ENCODE peak calls at places on chromosomes 4 and X, in five cellular contexts. C is sciatic nerve; G is foreskin fibroblast; Z is NCI-H446; L is activated CD4-positive, alpha-beta T cell treated with anti-CD3 and anti-CD28 coated beads, Interleukin-2, amount 50 U/mL, for 1 hour. X is an unnamed sample.

GRCh38 chr4:115110191-115111166 is 2.9 kb downstream of the NDST4 start:
- DNase-seq in C (no peak), G (no peak), Z (peak), L (no peak), X (no peak)

GRCh38 chr4:135238940-135239339 is 1037.4 kb upstream of the PABPC4L start:
- DNase-seq in C (no peak), G (no peak), Z (no peak), L (no peak), X (no peak)

GRCh38 chr4:112633477-112634235 is 3.1 kb downstream of the ZGRF1 start:
- DNase-seq in C (no peak), G (peak), Z (peak), L (no peak), X (peak)

GRCh38 chr4:47551682-47552081 is 66.6 kb downstream of the ATP10D start:
- DNase-seq in C (no peak), G (no peak), Z (no peak), L (no peak), X (no peak)

GRCh38 chrX:12798601-12799000 is 7.4 kb downstream of the PRPS2 start:
- DNase-seq in C (no peak), G (no peak), Z (no peak), L (no peak), X (no peak)

GRCh38 chr4:89837385-89837995 is 529 bp upstream of the SNCA start:
- DNase-seq in C (peak), G (peak), Z (peak), L (peak), X (peak)

GRCh38 chr4:181830404-181831035 is 412.7 kb upstream of the TENM3 start:
- DNase-seq in C (no peak), G (no peak), Z (no peak), L (no peak), X (no peak)

GRCh38 chr4:88697588-88698329 is at the start of gene NAP1L5:
- DNase-seq in C (peak), G (peak), Z (no peak), L (peak), X (peak)

GRCh38 chrX:13029341-13029740 is 15.1 kb downstream of the FAM9C start:
- DNase-seq in C (peak), G (no peak), Z (peak), L (no peak), X (no peak)

GRCh38 chr4:62191446-62191845 is 991.3 kb downstream of the ADGRL3 start:
- DNase-seq in C (no peak), G (no peak), Z (no peak), L (no peak), X (no peak)

GRCh38 chrX:33014086-33014485 is 197.3 kb downstream of the DMD start:
- DNase-seq in C (no peak), G (no peak), Z (no peak), L (no peak), X (no peak)

GRCh38 chr4:149050840-149051239 is 608.6 kb upstream of the NR3C2 start:
- DNase-seq in C (no peak), G (no peak), Z (no peak), L (no peak), X (no peak)

GRCh38 chrX:97416461-97416860 is 532.8 kb downstream of the RPA4 start:
- DNase-seq in C (no peak), G (no peak), Z (no peak), L (no peak), X (no peak)

GRCh38 chr4:177393236-177393635 is 49.0 kb downstream of the AGA start:
- DNase-seq in C (no peak), G (no peak), Z (no peak), L (no peak), X (no peak)

GRCh38 chr4:29046166-29046565 is 1674.0 kb upstream of the PCDH7 start:
- DNase-seq in C (no peak), G (no peak), Z (no peak), L (no peak), X (no peak)

GRCh38 chr4:74738756-74739155 is 55.6 kb downstream of the BTC start:
- DNase-seq in C (no peak), G (peak), Z (peak), L (no peak), X (no peak)

GRCh38 chr4:54109226-54110018 is 9.5 kb downstream of the GSX2 start:
- DNase-seq in C (no peak), G (no peak), Z (no peak), L (no peak), X (no peak)

GRCh38 chr4:1116837-1117236 is 3.5 kb upstream of the RNF212 start:
- DNase-seq in C (no peak), G (no peak), Z (no peak), L (no peak), X (no peak)

GRCh38 chr4:106627071-106627470 is 258.5 kb upstream of the GIMD1 start:
- DNase-seq in C (no peak), G (no peak), Z (no peak), L (no peak), X (no peak)

GRCh38 chrX:24647257-24648058 is at the start of gene PCYT1B:
- DNase-seq in C (peak), G (peak), Z (no peak), L (peak), X (peak)

GRCh38 chr4:76253511-76253910 is 2.0 kb downstream of the FAM47E start:
- DNase-seq in C (no peak), G (no peak), Z (no peak), L (no peak), X (no peak)

GRCh38 chrX:153888344-153888743 is 2.4 kb upstream of the L1CAM start:
- DNase-seq in C (no peak), G (no peak), Z (no peak), L (no peak), X (no peak)

GRCh38 chr4:38717604-38718003 is 53.6 kb downstream of the KLF3 start:
- DNase-seq in C (no peak), G (peak), Z (no peak), L (no peak), X (no peak)

GRCh38 chrX:3697701-3698279 is 15.7 kb downstream of the PRKX start:
- DNase-seq in C (peak), G (no peak), Z (peak), L (no peak), X (no peak)

GRCh38 chrX:85963736-85964135 is 83.6 kb downstream of the CHM start:
- DNase-seq in C (no peak), G (peak), Z (no peak), L (no peak), X (no peak)

GRCh38 chr4:121199742-121200561 is 35.8 kb upstream of the TNIP3 start:
- DNase-seq in C (no peak), G (no peak), Z (no peak), L (peak), X (no peak)

GRCh38 chr4:153792893-153793227 is 4.0 kb upstream of the SFRP2 start:
- DNase-seq in C (no peak), G (no peak), Z (no peak), L (no peak), X (no peak)

GRCh38 chr4:16757080-16757521 is 141.3 kb downstream of the LDB2 start:
- DNase-seq in C (no peak), G (no peak), Z (no peak), L (no peak), X (no peak)

GRCh38 chr4:167622481-167623240 is 388.4 kb upstream of the SPOCK3 start:
- DNase-seq in C (no peak), G (peak), Z (peak), L (peak), X (peak)

GRCh38 chr4:108466936-108467902 is 153.2 kb upstream of the RPL34 start:
- DNase-seq in C (no peak), G (peak), Z (no peak), L (no peak), X (no peak)

GRCh38 chrX:55008571-55009358 is 8.6 kb downstream of the APEX2 start:
- DNase-seq in C (no peak), G (no peak), Z (no peak), L (no peak), X (no peak)

GRCh38 chrX:71532078-71532752 is 689 bp upstream of the OGT start:
- DNase-seq in C (no peak), G (peak), Z (no peak), L (peak), X (no peak)

GRCh38 chr4:55176497-55176896 is 51.1 kb upstream of the KDR start:
- DNase-seq in C (no peak), G (no peak), Z (no peak), L (no peak), X (no peak)

X was measured in stimulated activated CD4-positive, alpha-beta T cell treated with anti-CD3 and anti-CD28 coated beads, Interleukin-12 subunit alpha, Interleukin-12 subunit beta, amount 100 ng/mL, for 48 hours.